ENCODE peak calls at places on chromosomes 13 and 19, in eight cellular contexts. D is ovary, G is right lobe of liver, N is IMR-90, M is heart left ventricle, O is esophagus squamous epithelium, F is HCT116, T is breast epithelium. U is an unnamed sample. For H3K27me3, the result is how much of the 10 kb centered on the place peaks cover.

GRCh38 chr13:55632402-55632801 is 1508.3 kb upstream of the PRR20A start:
- DNase-seq in D (no peak), G (no peak), N (no peak), M (no peak), O (no peak), F (no peak), T (no peak), U (no peak)

GRCh38 chr13:71661921-71662320 is 205.1 kb downstream of the DACH1 start:
- DNase-seq in D (no peak), G (no peak), N (peak), M (no peak), O (no peak), F (no peak), T (no peak), U (no peak)

GRCh38 chr19:38277969-38278680 is 13.8 kb downstream of the SPINT2 start:
- DNase-seq in D (peak), G (peak), N (peak), M (no peak), O (no peak), F (no peak), T (peak), U (peak)

GRCh38 chr19:2488942-2489731 is 13.2 kb downstream of the GADD45B start:
- DNase-seq in D (no peak), G (peak), N (no peak), M (peak), O (no peak), F (no peak), T (no peak), U (peak)

GRCh38 chr13:112781287-112781686 is 91.4 kb downstream of the ATP11A start:
- DNase-seq in D (no peak), G (no peak), N (no peak), M (no peak), O (no peak), F (no peak), T (no peak), U (no peak)

GRCh38 chr19:18419699-18420460 is 682 bp downstream of the SSBP4 start:
- DNase-seq in D (peak), G (no peak), N (no peak), M (peak), O (no peak), F (no peak), T (no peak), U (peak)

GRCh38 chr13:22278336-22278929 is 607.6 kb downstream of the FGF9 start:
- DNase-seq in D (peak), G (peak), N (peak), M (no peak), O (no peak), F (peak), T (peak), U (peak)

GRCh38 chr19:55902080-55902751 is 29.9 kb downstream of the NLRP13 start:
- DNase-seq in D (no peak), G (no peak), N (no peak), M (no peak), O (no peak), F (no peak), T (no peak), U (no peak)

GRCh38 chr13:100751826-100752225 is 77.2 kb upstream of the TMTC4 start:
- DNase-seq in D (no peak), G (no peak), N (no peak), M (no peak), O (no peak), F (no peak), T (no peak), U (no peak)

GRCh38 chr19:48644839-48645651 is 942 bp downstream of the CA11 start:
- DNase-seq in D (peak), G (peak), N (peak), M (peak), O (no peak), F (peak), T (peak), U (peak)

GRCh38 chr13:75326173-75327131 is 155.5 kb downstream of the TBC1D4 start:
- DNase-seq in D (no peak), G (no peak), N (peak), M (no peak), O (no peak), F (no peak), T (no peak), U (no peak)

GRCh38 chr13:46062190-46062589 is 9.6 kb upstream of the ZC3H13 start:
- DNase-seq in D (no peak), G (no peak), N (peak), M (no peak), O (no peak), F (no peak), T (no peak), U (peak)

GRCh38 chr19:4368128-4368820 is 24.9 kb downstream of the MPND start:
- DNase-seq in D (no peak), G (peak), N (peak), M (no peak), O (no peak), F (no peak), T (no peak), U (peak)

GRCh38 chr13:106230450-106230849 is 305.0 kb downstream of the EFNB2 start:
- DNase-seq in D (no peak), G (no peak), N (peak), M (no peak), O (no peak), F (no peak), T (no peak), U (no peak)

GRCh38 chr19:11420894-11421606 is 1.9 kb upstream of the RGL3 start:
- DNase-seq in D (no peak), G (no peak), N (no peak), M (no peak), O (no peak), F (no peak), T (no peak), U (peak)

GRCh38 chr13:98105929-98106336 is 37.0 kb upstream of the FARP1 start:
- DNase-seq in D (no peak), G (no peak), N (peak), M (no peak), O (no peak), F (no peak), T (peak), U (no peak)

GRCh38 chr13:61144301-61144700 is 271.3 kb downstream of the PCDH20 start:
- DNase-seq in D (no peak), G (no peak), N (no peak), M (no peak), O (no peak), F (no peak), T (no peak), U (no peak)

GRCh38 chr13:53200498-53201453 is 172.2 kb downstream of the OLFM4 start:
- DNase-seq in D (no peak), G (no peak), N (peak), M (peak), O (no peak), F (no peak), T (no peak), U (peak)

GRCh38 chr13:42781362-42781761 is at the start of gene FAM216B:
- DNase-seq in D (no peak), G (no peak), N (peak), M (no peak), O (no peak), F (no peak), T (no peak), U (no peak)

GRCh38 chr13:29852464-29853054 is 2.1 kb upstream of the UBL3 start:
- DNase-seq in D (no peak), G (no peak), N (peak), M (no peak), O (no peak), F (no peak), T (no peak), U (no peak)

GRCh38 chr13:29936051-29936813 is 85.8 kb upstream of the UBL3 start:
- DNase-seq in D (no peak), G (peak), N (no peak), M (no peak), O (no peak), F (no peak), T (no peak), U (no peak)

DNA sequence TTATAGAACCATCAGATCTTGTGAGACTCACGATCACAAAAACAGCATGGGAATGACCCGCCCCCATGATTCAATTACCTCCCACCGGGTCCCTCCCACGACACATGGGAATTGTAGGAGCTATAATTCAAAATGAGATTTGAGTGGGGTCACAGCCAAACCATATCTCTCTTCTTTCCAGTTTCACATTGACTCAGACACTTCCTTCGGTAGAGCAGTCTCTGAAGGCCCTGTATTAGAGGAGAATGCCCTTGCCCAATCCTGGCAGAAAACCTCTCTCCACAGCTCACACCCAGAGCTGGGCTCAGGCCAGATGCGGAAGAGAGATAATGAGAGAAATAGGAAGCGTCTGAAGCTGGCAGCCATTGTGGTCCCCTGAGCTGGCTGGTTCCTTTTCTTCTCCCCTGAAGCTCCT is 72.4 kb upstream of the CLDN10 start:
- DNase-seq in D (no peak), G (no peak), N (no peak), M (no peak), O (no peak), F (no peak), T (no peak), U (peak)
- H3K27me3 ChIP-seq in D (under half), G (under half), N (under half), M (under half), O (under half), F (under half), T (under half), U (under half)

DNA sequence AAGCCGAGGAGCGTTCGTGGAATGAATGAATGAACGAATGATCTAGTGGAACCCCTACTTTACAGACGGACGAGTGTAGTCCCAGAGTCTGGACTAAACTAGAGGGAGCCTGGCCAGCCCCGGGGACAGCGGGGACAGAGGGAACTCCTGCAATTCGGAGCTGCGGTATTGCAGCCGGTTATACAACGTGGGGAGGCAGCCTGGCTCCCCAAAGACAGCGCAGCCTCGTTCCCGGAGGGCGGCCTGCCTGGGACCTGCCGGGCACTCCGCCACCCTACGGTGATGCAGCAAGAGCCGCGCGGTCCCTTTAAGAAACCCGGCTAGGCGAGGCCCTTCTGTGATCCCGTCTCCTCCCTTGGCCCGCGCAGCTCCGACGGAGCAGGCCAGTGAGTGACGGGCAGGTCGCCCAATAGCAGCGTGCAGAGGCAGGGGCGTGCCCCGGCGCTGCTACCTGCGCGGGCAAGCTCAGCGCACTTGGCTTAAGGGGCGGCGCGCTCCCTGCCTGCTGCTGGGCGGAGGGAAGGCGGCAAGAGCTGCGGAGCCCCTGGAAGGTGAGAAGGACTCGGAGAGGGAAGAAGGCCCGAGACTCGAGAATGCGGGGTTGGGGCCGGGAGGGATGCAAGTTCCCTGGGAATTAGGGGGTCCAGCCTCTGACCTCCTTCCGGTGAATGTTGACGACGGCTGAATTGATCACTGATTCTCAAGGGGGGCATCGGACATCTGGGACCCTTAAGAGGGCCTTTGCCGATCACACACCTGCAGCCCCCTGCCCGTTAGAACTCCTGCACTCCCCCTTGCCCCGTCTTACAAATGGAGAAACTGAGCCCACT is at the start of gene ABCA7:
- DNase-seq in D (peak), G (peak), N (peak), M (peak), O (peak), F (peak), T (peak), U (peak)
- TF ChIP-seq POLR2A in D (no peak), G (peak), N (peak), M (no peak), O (peak), F (no peak), T (no peak), U (peak)

GRCh38 chr19:42301646-42302204 is at the start of gene PRR19:
- DNase-seq in D (no peak), G (no peak), N (no peak), M (peak), O (no peak), F (no peak), T (no peak), U (no peak)

GRCh38 chr19:42303876-42304275 is 1.5 kb upstream of the PAFAH1B3 start:
- DNase-seq in D (no peak), G (no peak), N (no peak), M (no peak), O (no peak), F (no peak), T (no peak), U (no peak)

GRCh38 chr19:42306646-42307045 is 4.2 kb upstream of the PAFAH1B3 start:
- DNase-seq in D (no peak), G (no peak), N (no peak), M (no peak), O (no peak), F (no peak), T (no peak), U (no peak)

DNA sequence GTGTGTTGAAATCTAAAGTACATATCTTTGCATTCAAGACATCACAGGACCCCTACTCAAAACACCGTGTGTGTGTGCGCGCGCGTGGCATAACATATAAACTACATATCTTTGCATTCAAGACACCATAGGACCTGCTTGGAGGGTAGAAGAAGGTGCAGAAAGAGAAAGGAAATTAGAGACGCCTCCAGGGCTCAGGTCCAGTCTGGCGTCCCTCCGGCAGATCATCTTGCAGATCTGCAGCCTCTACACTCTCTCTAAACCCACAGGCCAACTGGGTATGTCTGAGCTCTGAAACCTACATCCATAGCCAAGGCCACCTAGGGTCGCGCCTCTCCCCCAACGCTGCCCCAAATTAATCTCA is 659 bp upstream of the PAFAH1B3 start:
- DNase-seq in D (no peak), G (no peak), N (no peak), M (no peak), O (no peak), F (no peak), T (no peak), U (no peak)
- H3K4me3 ChIP-seq in D (no peak), G (no peak), N (peak), M (no peak), O (no peak), F (peak), T (no peak), U (no peak)

DNA sequence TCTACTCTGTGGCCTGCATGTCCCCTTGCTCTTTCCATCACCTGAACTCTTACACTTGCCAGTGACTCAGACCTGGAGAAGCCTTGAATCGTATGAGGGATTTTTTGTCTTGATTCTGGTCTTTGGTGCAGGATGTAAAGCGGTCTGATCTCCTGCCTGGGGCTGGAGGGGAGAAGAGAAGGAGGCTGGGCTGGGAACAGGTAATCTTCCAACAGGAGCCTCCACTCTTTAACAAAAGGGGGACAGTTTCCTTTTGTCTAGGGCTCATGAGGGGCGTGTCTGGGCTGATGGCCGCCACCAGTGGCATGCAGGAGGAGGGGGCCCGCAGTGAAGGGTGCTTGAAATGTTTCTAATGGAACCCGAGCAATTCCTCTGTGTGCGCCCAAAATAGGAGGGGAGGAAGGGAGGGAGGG is 24.7 kb downstream of the NFIX start:
- DNase-seq in D (no peak), G (no peak), N (peak), M (no peak), O (no peak), F (no peak), T (no peak), U (no peak)
- H3K27me3 ChIP-seq in D (under half), G (under half), N (under half), M (under half), O (under half), F (under half), T (under half), U (under half)

GRCh38 chr19:1013218-1013617 is 7.7 kb downstream of the TMEM259 start:
- DNase-seq in D (no peak), G (no peak), N (no peak), M (no peak), O (no peak), F (no peak), T (no peak), U (no peak)
- TF ChIP-seq POLR2A in D (no peak), G (no peak), N (no peak), M (no peak), O (no peak), F (no peak), T (no peak), U (no peak)

GRCh38 chr13:25046274-25046984 is 49.5 kb upstream of the PABPC3 start:
- DNase-seq in D (no peak), G (no peak), N (no peak), M (no peak), O (no peak), F (no peak), T (no peak), U (no peak)
- H3K4me3 ChIP-seq in D (no peak), G (no peak), N (no peak), M (peak), O (peak), F (no peak), T (peak), U (no peak)

GRCh38 chr19:555474-555808 is 11.6 kb downstream of the GZMM start:
- DNase-seq in D (no peak), G (no peak), N (no peak), M (peak), O (no peak), F (no peak), T (no peak), U (no peak)

GRCh38 chr19:554817-555216 is 11.0 kb downstream of the GZMM start:
- DNase-seq in D (no peak), G (no peak), N (no peak), M (peak), O (no peak), F (no peak), T (no peak), U (no peak)

GRCh38 chr19:556611-557382 is 12.9 kb downstream of the GZMM start:
- DNase-seq in D (no peak), G (no peak), N (no peak), M (peak), O (no peak), F (no peak), T (no peak), U (no peak)

DNA sequence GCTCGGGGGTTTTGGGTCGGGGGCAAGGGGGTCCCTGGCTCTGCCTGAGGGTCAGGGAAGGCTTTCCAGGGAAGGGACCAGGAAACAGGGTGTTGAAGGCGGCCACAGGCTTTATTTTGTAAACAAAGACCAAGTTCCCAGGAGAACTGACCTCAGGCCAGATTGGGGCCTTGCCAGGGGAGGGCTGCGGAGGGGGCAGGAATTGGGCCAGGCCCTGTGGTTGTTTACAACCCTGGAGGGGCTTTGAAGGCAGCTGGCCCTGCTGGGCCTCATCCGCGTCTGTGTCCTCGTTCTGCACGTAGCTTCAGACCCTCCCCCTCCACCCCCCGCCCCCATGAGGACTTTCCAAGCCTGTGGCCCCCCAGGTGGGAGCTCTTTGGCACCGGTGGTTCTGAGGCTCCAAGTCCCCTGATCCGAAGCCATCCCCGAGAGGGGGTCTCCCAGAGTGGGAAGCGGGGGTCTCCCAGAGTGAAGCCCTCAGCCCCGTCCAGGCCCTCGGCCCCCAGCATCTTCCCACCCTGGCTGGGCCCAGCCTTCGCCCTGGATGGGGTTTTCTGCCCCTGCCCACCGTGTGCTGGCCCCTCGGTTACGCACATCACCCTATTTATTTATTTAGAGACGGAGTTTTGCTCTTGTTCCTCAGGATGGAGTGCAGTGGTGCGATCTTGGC is 13.5 kb upstream of the BSG start:
- DNase-seq in D (peak), G (no peak), N (peak), M (peak), O (no peak), F (no peak), T (peak), U (no peak)
- H3K27me3 ChIP-seq in D (under half), G (under half), N (under half), M (under half), O (under half), F (under half), T (under half), U (under half)

U was measured in adrenal gland.